ENCODE peak calls at places on chromosomes 1 and 21, in five cellular contexts. Z, Y, L, D and K are unnamed samples.

GRCh38 chr21:37965088-37965805 is 49.0 kb upstream of the KCNJ6 start:
- DNase-seq in Z (no peak), Y (no peak), L (no peak), D (no peak), K (no peak)

GRCh38 chr1:41383094-41383852 is 22.0 kb downstream of the FOXO6 start:
- DNase-seq in Z (no peak), Y (no peak), L (no peak), D (peak), K (no peak)

GRCh38 chr1:160085686-160086089 is 4.3 kb downstream of the KCNJ9 start:
- DNase-seq in Z (peak), Y (peak), L (peak), D (peak), K (peak)

GRCh38 chr1:29806646-29807319 is 570.5 kb downstream of the PTPRU start:
- DNase-seq in Z (no peak), Y (no peak), L (no peak), D (no peak), K (no peak)

GRCh38 chr21:42424848-42425602 is 21.3 kb downstream of the UBASH3A start:
- DNase-seq in Z (no peak), Y (no peak), L (no peak), D (no peak), K (no peak)

GRCh38 chr1:6248798-6249731 is 5.1 kb downstream of the HES3 start:
- DNase-seq in Z (no peak), Y (no peak), L (no peak), D (no peak), K (peak)

GRCh38 chr1:79796434-79796833 is 789.9 kb upstream of the ADGRL4 start:
- DNase-seq in Z (no peak), Y (no peak), L (no peak), D (no peak), K (no peak)

GRCh38 chr1:153941826-153942725 is 4.4 kb downstream of the DENND4B start:
- DNase-seq in Z (no peak), Y (no peak), L (no peak), D (no peak), K (no peak)

GRCh38 chr1:77024500-77024899 is 157.2 kb downstream of the ST6GALNAC5 start:
- DNase-seq in Z (no peak), Y (peak), L (no peak), D (no peak), K (no peak)

GRCh38 chr1:217924924-217925323 is 293.8 kb downstream of the SPATA17 start:
- DNase-seq in Z (no peak), Y (no peak), L (no peak), D (no peak), K (no peak)

GRCh38 chr1:198042168-198042567 is 114.6 kb upstream of the NEK7 start:
- DNase-seq in Z (no peak), Y (no peak), L (no peak), D (no peak), K (no peak)

GRCh38 chr1:54172614-54173312 is 20.0 kb upstream of the CDCP2 start:
- DNase-seq in Z (no peak), Y (no peak), L (no peak), D (peak), K (no peak)

GRCh38 chr1:43547538-43548072 is 16.9 kb downstream of the PTPRF start:
- DNase-seq in Z (no peak), Y (no peak), L (no peak), D (no peak), K (no peak)

GRCh38 chr21:44010429-44010828 is 1.7 kb upstream of the TRAPPC10 start:
- DNase-seq in Z (no peak), Y (no peak), L (no peak), D (no peak), K (no peak)

GRCh38 chr1:39529901-39530535 is 38.6 kb downstream of the BMP8A start:
- DNase-seq in Z (no peak), Y (no peak), L (no peak), D (no peak), K (no peak)

GRCh38 chr1:17438176-17438976 is 1.1 kb downstream of the RCC2 start:
- DNase-seq in Z (no peak), Y (peak), L (peak), D (peak), K (peak)

GRCh38 chr21:43824883-43825609 is 35.7 kb downstream of the RRP1 start:
- DNase-seq in Z (no peak), Y (no peak), L (no peak), D (no peak), K (no peak)

GRCh38 chr1:204494281-204495077 is at the start of gene PIK3C2B:
- DNase-seq in Z (peak), Y (peak), L (peak), D (peak), K (peak)

GRCh38 chr1:178953034-178953433 is 72.7 kb upstream of the FAM20B start:
- DNase-seq in Z (no peak), Y (no peak), L (peak), D (no peak), K (no peak)

GRCh38 chr1:47252795-47253194 is 20.8 kb upstream of the TAL1 start:
- DNase-seq in Z (no peak), Y (no peak), L (no peak), D (no peak), K (no peak)

GRCh38 chr1:87718241-87718950 is 389.7 kb downstream of the LMO4 start:
- DNase-seq in Z (no peak), Y (no peak), L (no peak), D (no peak), K (peak)

GRCh38 chr21:44602474-44602871 is 2.1 kb downstream of the KRTAP10-7 start:
- DNase-seq in Z (no peak), Y (no peak), L (no peak), D (no peak), K (no peak)

GRCh38 chr21:39456665-39457064 is 4.9 kb downstream of the SH3BGR start:
- DNase-seq in Z (no peak), Y (no peak), L (no peak), D (peak), K (no peak)

GRCh38 chr1:173195596-173196088 is 11.5 kb downstream of the TNFSF4 start:
- DNase-seq in Z (no peak), Y (no peak), L (no peak), D (no peak), K (no peak)

GRCh38 chr1:230821346-230821745 is 47.0 kb downstream of the C1orf198 start:
- DNase-seq in Z (no peak), Y (no peak), L (no peak), D (no peak), K (no peak)

GRCh38 chr1:34787461-34788420 is 5.1 kb upstream of the GJA4 start:
- DNase-seq in Z (no peak), Y (no peak), L (peak), D (peak), K (no peak)

GRCh38 chr1:109884242-109884891 is 26.3 kb upstream of the CSF1 start:
- DNase-seq in Z (no peak), Y (no peak), L (no peak), D (peak), K (no peak)

GRCh38 chr1:173861731-173862145 is 6.1 kb downstream of the GAS5 start:
- DNase-seq in Z (no peak), Y (peak), L (peak), D (no peak), K (no peak)

GRCh38 chr1:170461362-170461761 is 70.6 kb upstream of the GORAB start:
- DNase-seq in Z (no peak), Y (peak), L (no peak), D (peak), K (no peak)

GRCh38 chr21:29892379-29892778 is 47.4 kb downstream of the GRIK1 start:
- DNase-seq in Z (no peak), Y (no peak), L (no peak), D (no peak), K (no peak)

GRCh38 chr1:244381887-244382565 is 69.7 kb downstream of the ADSS2 start:
- DNase-seq in Z (no peak), Y (peak), L (no peak), D (peak), K (no peak)

GRCh38 chr1:20160034-20160433 is 20.9 kb downstream of the PLA2G2F start:
- DNase-seq in Z (no peak), Y (no peak), L (no peak), D (peak), K (no peak)

GRCh38 chr1:116808476-116809180 is 54.4 kb downstream of the CD2 start:
- DNase-seq in Z (no peak), Y (peak), L (no peak), D (peak), K (no peak)

GRCh38 chr1:153288634-153289275 is 24.0 kb downstream of the PGLYRP3 start:
- DNase-seq in Z (peak), Y (peak), L (peak), D (peak), K (no peak)

GRCh38 chr21:35016517-35017188 is 32.4 kb downstream of the RUNX1 start:
- DNase-seq in Z (no peak), Y (no peak), L (no peak), D (no peak), K (no peak)

GRCh38 chr1:209616366-209617046 is 33.0 kb downstream of the CAMK1G start:
- DNase-seq in Z (no peak), Y (no peak), L (no peak), D (peak), K (no peak)